ENCODE peak calls at places on chromosome 17, in four cellular contexts. One of them, this sample, is unnamed.

GRCh38 chr17:66192378-66192687 is 400 bp upstream of the CEP112 start:
- DNase-seq in A549: no peak
- DNase-seq in K562: no peak
- DNase-seq in HepG2: no peak
- DNase-seq in this sample: no peak

GRCh38 chr17:20191066-20191465 is 181.9 kb downstream of the SPECC1 start:
- DNase-seq in A549: no peak
- DNase-seq in K562: no peak
- DNase-seq in HepG2: no peak
- DNase-seq in this sample: no peak

GRCh38 chr17:63595132-63595531 is 5.6 kb upstream of the TACO1 start:
- DNase-seq in A549: no peak
- DNase-seq in K562: no peak
- DNase-seq in HepG2: no peak
- DNase-seq in this sample: no peak

GRCh38 chr17:43536236-43537088 is 9.7 kb downstream of the ETV4 start:
- DNase-seq in A549: no peak
- DNase-seq in K562: peak
- DNase-seq in HepG2: no peak
- DNase-seq in this sample: no peak

GRCh38 chr17:80751460-80752368 is 207.1 kb downstream of the RPTOR start:
- DNase-seq in A549: no peak
- DNase-seq in K562: no peak
- DNase-seq in HepG2: peak
- DNase-seq in this sample: no peak

GRCh38 chr17:45775576-45776011 is 8.5 kb upstream of the CRHR1 start:
- DNase-seq in A549: no peak
- DNase-seq in K562: no peak
- DNase-seq in HepG2: no peak
- DNase-seq in this sample: no peak

GRCh38 chr17:55157165-55157564 is 107.6 kb upstream of the HLF start:
- DNase-seq in A549: no peak
- DNase-seq in K562: no peak
- DNase-seq in HepG2: peak
- DNase-seq in this sample: no peak

GRCh38 chr17:76202516-76202915 is 37.8 kb downstream of the RNF157 start:
- DNase-seq in A549: no peak
- DNase-seq in K562: no peak
- DNase-seq in HepG2: no peak
- DNase-seq in this sample: no peak

GRCh38 chr17:5522476-5522875 is 36.1 kb downstream of the MIS12 start:
- DNase-seq in A549: no peak
- DNase-seq in K562: no peak
- DNase-seq in HepG2: no peak
- DNase-seq in this sample: no peak

GRCh38 chr17:61309857-61310256 is 89.8 kb upstream of the TBX2 start:
- DNase-seq in A549: no peak
- DNase-seq in K562: no peak
- DNase-seq in HepG2: no peak
- DNase-seq in this sample: no peak

GRCh38 chr17:77366206-77366557 is 225.4 kb downstream of the SEC14L1 start:
- DNase-seq in A549: no peak
- DNase-seq in K562: no peak
- DNase-seq in HepG2: no peak
- DNase-seq in this sample: no peak

GRCh38 chr17:32297860-32298259 is 32.2 kb downstream of the RHBDL3 start:
- DNase-seq in A549: no peak
- DNase-seq in K562: no peak
- DNase-seq in HepG2: no peak
- DNase-seq in this sample: no peak

GRCh38 chr17:75133001-75133400 is 1.5 kb upstream of the NT5C start:
- DNase-seq in A549: no peak
- DNase-seq in K562: no peak
- DNase-seq in HepG2: peak
- DNase-seq in this sample: no peak

GRCh38 chr17:78366109-78366848 is 6.4 kb upstream of the SOCS3 start:
- DNase-seq in A549: no peak
- DNase-seq in K562: no peak
- DNase-seq in HepG2: no peak
- DNase-seq in this sample: no peak

GRCh38 chr17:81453712-81454111 is 58.5 kb downstream of the BAHCC1 start:
- DNase-seq in A549: no peak
- DNase-seq in K562: no peak
- DNase-seq in HepG2: no peak
- DNase-seq in this sample: no peak

GRCh38 chr17:59621771-59622170 is 2.1 kb downstream of the CLTC start:
- DNase-seq in A549: no peak
- DNase-seq in K562: no peak
- DNase-seq in HepG2: no peak
- DNase-seq in this sample: no peak

GRCh38 chr17:57338257-57338919 is 82.1 kb downstream of the MSI2 start:
- DNase-seq in A549: no peak
- DNase-seq in K562: no peak
- DNase-seq in HepG2: no peak
- DNase-seq in this sample: no peak

GRCh38 chr17:80992077-80992947 is 671 bp downstream of the CHMP6 start:
- DNase-seq in A549: no peak
- DNase-seq in K562: no peak
- DNase-seq in HepG2: no peak
- DNase-seq in this sample: no peak

GRCh38 chr17:70329751-70330150 is 160.4 kb downstream of the KCNJ2 start:
- DNase-seq in A549: no peak
- DNase-seq in K562: no peak
- DNase-seq in HepG2: no peak
- DNase-seq in this sample: no peak

DNA sequence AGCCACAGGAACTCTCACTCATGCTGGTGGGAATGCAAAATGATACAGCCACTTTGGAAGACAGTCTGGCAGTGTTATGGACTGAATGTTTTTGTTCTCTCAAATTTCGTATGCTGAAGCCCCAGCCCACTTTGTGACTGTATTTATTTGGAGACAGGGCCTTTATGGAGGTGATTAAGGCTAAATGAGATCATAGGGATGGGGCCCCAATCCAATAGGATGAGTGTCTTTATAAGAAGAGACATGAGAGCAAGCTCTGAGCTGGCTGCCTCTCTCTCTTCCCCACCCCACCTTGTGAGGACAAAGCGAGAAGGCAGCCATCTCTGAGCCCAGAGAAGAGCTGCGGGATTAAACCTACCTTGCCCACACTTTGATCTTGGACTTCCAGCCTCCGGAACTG is 21.9 kb upstream of the RAI1 start:
- DNase-seq in A549: no peak
- DNase-seq in K562: no peak
- DNase-seq in HepG2: no peak
- DNase-seq in this sample: no peak
- TF ChIP-seq JUN in A549: no peak
- TF ChIP-seq JUN in K562: no peak
- TF ChIP-seq JUN in HepG2: no peak
- TF ChIP-seq JUN in this sample: no peak

GRCh38 chr17:37642706-37643105 is 540 bp downstream of the DDX52 start:
- DNase-seq in A549: peak
- DNase-seq in K562: peak
- DNase-seq in HepG2: no peak
- DNase-seq in this sample: no peak
- TF ChIP-seq MYC in A549: no peak
- TF ChIP-seq MYC in K562: no peak
- TF ChIP-seq MYC in HepG2: no peak
- TF ChIP-seq MYC in this sample: no peak

DNA sequence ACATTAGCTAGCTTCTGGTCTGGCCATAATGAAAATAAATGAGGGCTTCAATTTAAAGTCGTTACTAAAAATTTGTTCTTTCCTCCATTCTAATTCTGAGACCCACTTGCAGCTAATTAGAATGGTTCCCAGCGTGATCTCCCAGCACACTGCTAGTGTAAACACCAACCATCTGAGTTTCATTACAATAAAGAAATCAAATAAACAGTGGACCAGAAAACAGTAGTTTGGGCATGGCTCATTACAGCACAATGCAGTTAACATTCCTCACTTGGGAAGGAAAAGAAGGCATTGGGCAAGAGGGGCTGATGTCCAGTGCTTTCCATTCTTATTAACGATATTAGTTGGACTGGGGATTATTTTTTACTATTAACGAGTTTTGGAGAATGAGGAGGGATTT is 410.8 kb upstream of the SOX9 start:
- DNase-seq in A549: no peak
- DNase-seq in K562: no peak
- DNase-seq in HepG2: no peak
- DNase-seq in this sample: no peak
- TF ChIP-seq JUN in A549: no peak
- TF ChIP-seq JUN in K562: no peak
- TF ChIP-seq JUN in HepG2: no peak
- TF ChIP-seq JUN in this sample: no peak

DNA sequence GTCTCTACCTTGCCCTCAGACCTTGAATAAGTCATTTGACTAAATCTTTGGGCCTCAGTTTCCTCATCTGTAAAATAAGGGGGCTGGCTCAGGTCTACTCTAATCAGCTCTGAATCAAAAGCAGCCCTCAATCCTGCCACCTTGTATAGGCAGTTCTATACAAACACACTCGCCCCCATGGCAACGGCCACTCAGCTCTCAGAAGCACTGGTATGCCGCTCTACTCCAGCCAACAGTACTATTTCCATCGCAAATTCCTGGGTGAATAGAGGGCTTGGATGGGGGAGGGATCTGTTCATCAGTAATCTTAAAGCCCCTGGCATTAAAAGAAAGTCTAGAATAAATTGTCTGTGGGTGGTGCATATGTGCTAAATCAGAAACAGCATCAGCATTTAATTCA is 21.2 kb upstream of the TAOK1 start:
- DNase-seq in A549: no peak
- DNase-seq in K562: no peak
- DNase-seq in HepG2: no peak
- DNase-seq in this sample: no peak
- TF ChIP-seq MYC in A549: no peak
- TF ChIP-seq MYC in K562: no peak
- TF ChIP-seq MYC in HepG2: no peak
- TF ChIP-seq MYC in this sample: no peak

GRCh38 chr17:9356488-9356911 is 219.1 kb downstream of the STX8 start:
- DNase-seq in A549: no peak
- DNase-seq in K562: no peak
- DNase-seq in HepG2: no peak
- DNase-seq in this sample: no peak
- TF ChIP-seq JUN in A549: no peak
- TF ChIP-seq JUN in K562: no peak
- TF ChIP-seq JUN in HepG2: no peak
- TF ChIP-seq JUN in this sample: no peak

DNA sequence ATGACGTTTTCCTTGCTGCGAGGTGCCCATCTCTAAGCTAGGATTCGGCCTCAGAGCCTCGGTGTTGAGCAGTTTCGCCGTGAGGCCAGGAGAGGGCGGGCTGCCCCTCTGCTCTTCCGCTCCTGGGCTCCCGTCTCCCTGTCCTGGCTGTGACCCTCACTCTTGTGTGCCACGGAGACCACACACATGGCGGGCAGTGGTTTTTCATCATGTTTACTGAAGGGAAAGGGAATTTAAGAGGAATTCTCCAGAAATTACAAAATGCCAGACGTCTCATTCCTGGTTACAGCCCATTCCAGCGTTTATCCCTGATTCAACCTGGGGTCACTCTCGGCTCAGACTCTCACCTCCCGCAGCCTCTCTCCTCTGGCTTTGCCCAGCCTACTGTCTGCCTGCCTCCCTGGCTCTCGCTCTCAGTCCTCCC is 96.8 kb upstream of the ELAC2 start:
- DNase-seq in A549: peak
- DNase-seq in K562: peak
- DNase-seq in HepG2: peak
- DNase-seq in this sample: no peak
- TF ChIP-seq MYC in A549: no peak
- TF ChIP-seq MYC in K562: no peak
- TF ChIP-seq MYC in HepG2: no peak
- TF ChIP-seq MYC in this sample: no peak

GRCh38 chr17:728911-729310 is 3.5 kb upstream of the TLCD3A start:
- DNase-seq in A549: no peak
- DNase-seq in K562: no peak
- DNase-seq in HepG2: no peak
- DNase-seq in this sample: no peak
- TF ChIP-seq JUN in A549: no peak
- TF ChIP-seq JUN in K562: no peak
- TF ChIP-seq JUN in HepG2: no peak
- TF ChIP-seq JUN in this sample: no peak

GRCh38 chr17:8430966-8431365 is 4.7 kb upstream of the NDEL1 start:
- DNase-seq in A549: no peak
- DNase-seq in K562: no peak
- DNase-seq in HepG2: no peak
- DNase-seq in this sample: peak
- TF ChIP-seq MYC in A549: no peak
- TF ChIP-seq MYC in K562: no peak
- TF ChIP-seq MYC in HepG2: no peak
- TF ChIP-seq MYC in this sample: no peak

GRCh38 chr17:3946711-3947235 is 17.5 kb downstream of the ATP2A3 start:
- DNase-seq in A549: no peak
- DNase-seq in K562: no peak
- DNase-seq in HepG2: no peak
- DNase-seq in this sample: no peak
- TF ChIP-seq JUN in A549: no peak
- TF ChIP-seq JUN in K562: no peak
- TF ChIP-seq JUN in HepG2: no peak
- TF ChIP-seq JUN in this sample: no peak

This sample was measured in endothelial cell of umbilical vein.